ENCODE peak calls at places on chromosomes 11 and 22, in ten cellular contexts. O is heart left ventricle; I is cardiac muscle cell; H is CD8-positive, alpha-beta T cell; U is ovary; Q is kidney; C is PC-3; Z is mesenchymal stem cell; T is IMR-90; V is naive thymus-derived CD4-positive, alpha-beta T cell. X is an unnamed sample. For H3K9me3 and H3K4me1, the result is how much of the 10 kb centered on the place peaks cover.

GRCh38 chr22:38788417-38788816 is 5.5 kb downstream of the DNAL4 start:
- DNase-seq in O (peak), I (peak), H (no peak), U (peak), Q (peak), C (peak), Z (peak), T (peak), V (no peak), X (no peak)

GRCh38 chr11:2693271-2693833 is 6.4 kb downstream of the KCNQ1OT1 start:
- DNase-seq in O (no peak), I (no peak), H (no peak), U (no peak), Q (peak), C (no peak), Z (no peak), T (no peak), V (no peak), X (no peak)

GRCh38 chr22:18156878-18157713 is 7.1 kb downstream of the USP18 start:
- DNase-seq in O (peak), I (peak), H (peak), U (peak), Q (no peak), C (peak), Z (peak), T (peak), V (peak), X (peak)

GRCh38 chr22:40046126-40046525 is 51.4 kb downstream of the FAM83F start:
- DNase-seq in O (no peak), I (no peak), H (no peak), U (no peak), Q (no peak), C (no peak), Z (no peak), T (no peak), V (peak), X (no peak)

GRCh38 chr11:94493146-94493442 is 550 bp downstream of the MRE11 start:
- DNase-seq in O (no peak), I (no peak), H (no peak), U (no peak), Q (no peak), C (no peak), Z (no peak), T (no peak), V (no peak), X (no peak)

GRCh38 chr11:115784796-115785521 is 280.7 kb upstream of the CADM1 start:
- DNase-seq in O (peak), I (no peak), H (no peak), U (no peak), Q (peak), C (no peak), Z (no peak), T (no peak), V (no peak), X (no peak)

GRCh38 chr11:75422248-75423231 is 10.5 kb downstream of the KLHL35 start:
- DNase-seq in O (no peak), I (no peak), H (no peak), U (no peak), Q (no peak), C (peak), Z (no peak), T (peak), V (no peak), X (no peak)

GRCh38 chr11:35173011-35173511 is 34.1 kb downstream of the CD44 start:
- DNase-seq in O (no peak), I (no peak), H (no peak), U (no peak), Q (no peak), C (peak), Z (peak), T (peak), V (no peak), X (peak)

GRCh38 chr11:115939726-115940421 is 435.7 kb upstream of the CADM1 start:
- DNase-seq in O (no peak), I (no peak), H (no peak), U (no peak), Q (no peak), C (no peak), Z (no peak), T (no peak), V (no peak), X (no peak)

GRCh38 chr11:103525069-103525468 is 415.8 kb downstream of the DYNC2H1 start:
- DNase-seq in O (no peak), I (no peak), H (no peak), U (no peak), Q (no peak), C (peak), Z (peak), T (peak), V (no peak), X (no peak)

GRCh38 chr11:85803920-85804319 is 7.0 kb downstream of the SYTL2 start:
- DNase-seq in O (no peak), I (no peak), H (no peak), U (no peak), Q (no peak), C (no peak), Z (no peak), T (no peak), V (no peak), X (no peak)

GRCh38 chr11:110003426-110003825 is 89.8 kb upstream of the ZC3H12C start:
- DNase-seq in O (no peak), I (no peak), H (no peak), U (no peak), Q (no peak), C (peak), Z (no peak), T (no peak), V (no peak), X (no peak)

GRCh38 chr11:72637198-72637597 is 37.0 kb downstream of the PDE2A start:
- DNase-seq in O (no peak), I (no peak), H (no peak), U (no peak), Q (no peak), C (peak), Z (no peak), T (no peak), V (no peak), X (no peak)

GRCh38 chr11:69328231-69328630 is 34.3 kb downstream of the MYEOV start:
- DNase-seq in O (no peak), I (no peak), H (no peak), U (no peak), Q (no peak), C (no peak), Z (no peak), T (no peak), V (no peak), X (no peak)

GRCh38 chr22:21699643-21700042 is 33.8 kb downstream of the PPIL2 start:
- DNase-seq in O (no peak), I (no peak), H (no peak), U (no peak), Q (no peak), C (no peak), Z (no peak), T (no peak), V (no peak), X (no peak)

GRCh38 chr11:83945953-83946352 is 659.8 kb upstream of the CCDC90B start:
- DNase-seq in O (no peak), I (no peak), H (no peak), U (no peak), Q (no peak), C (no peak), Z (no peak), T (no peak), V (no peak), X (no peak)

GRCh38 chr11:103070142-103070541 is 21.8 kb downstream of the DCUN1D5 start:
- DNase-seq in O (no peak), I (no peak), H (no peak), U (no peak), Q (no peak), C (no peak), Z (no peak), T (no peak), V (no peak), X (peak)

GRCh38 chr11:62892077-62892922 is 11.6 kb downstream of the SLC3A2 start:
- DNase-seq in O (no peak), I (no peak), H (no peak), U (no peak), Q (no peak), C (no peak), Z (no peak), T (no peak), V (no peak), X (no peak)

GRCh38 chr11:64094463-64095223 is 58.9 kb downstream of the FLRT1 start:
- DNase-seq in O (no peak), I (no peak), H (no peak), U (no peak), Q (no peak), C (peak), Z (peak), T (peak), V (no peak), X (no peak)

GRCh38 chr22:25012743-25013142 is 60.2 kb downstream of the KIAA1671 start:
- DNase-seq in O (no peak), I (no peak), H (no peak), U (no peak), Q (no peak), C (no peak), Z (no peak), T (no peak), V (no peak), X (no peak)

GRCh38 chr11:1075341-1075911 is 752 bp downstream of the MUC2 start:
- DNase-seq in O (peak), I (no peak), H (no peak), U (peak), Q (peak), C (no peak), Z (no peak), T (no peak), V (no peak), X (no peak)

GRCh38 chr11:66292543-66293332 is 1.0 kb downstream of the TMEM151A start:
- DNase-seq in O (no peak), I (no peak), H (no peak), U (no peak), Q (peak), C (no peak), Z (no peak), T (no peak), V (no peak), X (no peak)

GRCh38 chr11:36300651-36301050 is 4.6 kb downstream of the PRR5L start:
- DNase-seq in O (peak), I (no peak), H (no peak), U (peak), Q (no peak), C (peak), Z (no peak), T (peak), V (no peak), X (no peak)

GRCh38 chr11:132904566-132904965 is 627.7 kb downstream of the OPCML start:
- DNase-seq in O (no peak), I (no peak), H (no peak), U (no peak), Q (no peak), C (no peak), Z (no peak), T (no peak), V (no peak), X (no peak)

GRCh38 chr22:22210375-22210774 is 34.2 kb upstream of the VPREB1 start:
- DNase-seq in O (no peak), I (no peak), H (peak), U (no peak), Q (peak), C (peak), Z (no peak), T (peak), V (no peak), X (no peak)

GRCh38 chr11:46528445-46529085 is 65.3 kb downstream of the AMBRA1 start:
- DNase-seq in O (no peak), I (no peak), H (no peak), U (no peak), Q (no peak), C (no peak), Z (no peak), T (no peak), V (no peak), X (no peak)

GRCh38 chr22:47005506-47006408 is 243.3 kb downstream of the TBC1D22A start:
- DNase-seq in O (no peak), I (no peak), H (no peak), U (no peak), Q (no peak), C (no peak), Z (no peak), T (no peak), V (no peak), X (no peak)

DNA sequence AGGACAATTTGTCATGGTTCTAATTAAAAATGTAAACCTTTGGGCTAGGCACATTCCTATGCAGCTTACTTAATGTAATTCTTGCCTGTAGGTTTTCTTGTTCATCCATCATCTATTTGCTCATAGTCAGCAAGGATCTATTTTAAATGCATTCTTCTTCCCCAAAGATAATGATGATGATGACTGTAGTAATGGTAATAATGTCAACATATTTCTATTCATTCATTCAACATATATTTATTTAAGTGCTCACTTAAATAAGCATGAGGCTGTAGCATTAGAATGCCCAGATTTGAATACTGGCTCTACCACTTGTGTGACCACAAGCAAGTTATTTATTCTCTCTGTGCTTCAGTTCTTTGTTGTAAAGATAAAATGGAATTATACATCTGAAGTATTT is 169.6 kb upstream of the SYN3 start:
- DNase-seq in O (no peak), I (no peak), H (no peak), U (no peak), Q (no peak), C (no peak), Z (no peak), T (no peak), V (no peak), X (no peak)
- H3K9me3 ChIP-seq in O (under half), I (under half), H (under half), U (under half), Q (under half), C (under half), Z (half or more), T (under half), V (under half), X (under half)

DNA sequence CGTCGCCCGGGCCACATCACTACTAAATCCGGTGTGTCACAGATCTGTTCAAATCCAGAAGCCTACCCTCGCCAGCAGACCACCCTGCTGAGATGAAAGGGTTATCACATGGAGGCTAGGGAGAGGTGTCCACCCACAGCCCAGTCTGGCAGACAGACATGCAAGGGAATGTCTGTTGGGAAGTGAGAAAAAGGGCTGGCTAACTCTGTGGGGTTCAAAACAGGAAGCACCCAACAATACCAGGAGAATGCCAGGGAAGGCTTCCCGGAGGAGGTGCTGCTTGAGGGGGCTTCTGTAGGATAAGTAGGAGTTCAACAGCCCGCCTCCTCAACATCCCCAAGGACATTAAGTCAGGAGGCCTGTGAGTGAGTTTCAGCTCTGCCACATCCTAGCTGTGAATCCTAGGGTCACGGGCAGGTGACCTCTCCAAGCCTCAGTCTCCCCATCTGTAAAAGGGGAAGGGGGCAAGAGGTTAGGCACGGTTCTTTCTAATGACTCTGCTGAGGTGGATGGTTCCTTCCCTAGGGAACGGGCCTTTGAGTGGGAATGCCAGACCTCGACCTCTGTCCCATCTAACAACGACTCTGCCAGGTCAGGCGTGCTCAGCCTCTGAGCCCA is 1.1 kb downstream of the TPST2 start:
- DNase-seq in O (no peak), I (no peak), H (no peak), U (no peak), Q (peak), C (no peak), Z (no peak), T (no peak), V (no peak), X (no peak)
- H3K4me1 ChIP-seq in O (under half), I (under half), H (half or more), U (under half), Q (under half), C (under half), Z (under half), T (under half), V (under half), X (half or more)

DNA sequence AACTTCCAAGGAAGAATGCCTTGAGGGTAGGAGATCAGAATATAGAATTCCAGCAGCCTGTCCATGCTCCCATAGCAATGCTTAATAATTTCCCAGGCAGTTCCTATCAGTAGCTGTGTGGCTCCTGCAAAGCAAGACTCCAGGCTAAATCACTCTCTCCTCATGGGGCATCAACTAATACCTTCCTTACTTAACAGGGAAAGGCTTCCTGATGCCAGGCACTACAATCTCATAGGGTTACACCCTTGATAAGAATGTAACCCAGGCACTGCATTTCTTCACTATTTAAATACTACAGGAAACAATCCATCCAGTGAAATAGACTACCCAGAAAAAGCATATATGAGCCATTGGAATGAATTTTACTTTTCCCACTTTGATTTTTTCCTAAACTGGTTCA is 615.0 kb upstream of the ARHGAP42 start:
- DNase-seq in O (no peak), I (no peak), H (no peak), U (no peak), Q (no peak), C (no peak), Z (no peak), T (no peak), V (no peak), X (no peak)
- H3K9me3 ChIP-seq in O (under half), I (under half), H (under half), U (under half), Q (under half), C (under half), Z (under half), T (under half), V (under half), X (under half)

GRCh38 chr22:23388492-23389009 is 191.5 kb downstream of the IGLL1 start:
- DNase-seq in O (no peak), I (no peak), H (no peak), U (no peak), Q (peak), C (no peak), Z (no peak), T (no peak), V (no peak), X (no peak)

GRCh38 chr22:23385301-23386244 is 194.5 kb downstream of the IGLL1 start:
- DNase-seq in O (peak), I (peak), H (peak), U (peak), Q (peak), C (peak), Z (peak), T (peak), V (peak), X (peak)

GRCh38 chr22:23386245-23386631 is 193.9 kb downstream of the IGLL1 start:
- DNase-seq in O (no peak), I (no peak), H (no peak), U (no peak), Q (peak), C (no peak), Z (no peak), T (no peak), V (no peak), X (no peak)

GRCh38 chr22:23387827-23388491 is 192.1 kb downstream of the IGLL1 start:
- DNase-seq in O (no peak), I (no peak), H (no peak), U (peak), Q (peak), C (no peak), Z (no peak), T (no peak), V (no peak), X (no peak)

GRCh38 chr22:23386822-23387580 is 193.1 kb downstream of the IGLL1 start:
- DNase-seq in O (no peak), I (no peak), H (no peak), U (peak), Q (peak), C (no peak), Z (no peak), T (no peak), V (no peak), X (no peak)
- H3K4me1 ChIP-seq in O (under half), I (under half), H (under half), U (under half), Q (under half), C (under half), Z (under half), T (under half), V (under half), X (under half)

GRCh38 chr11:55345306-55345705 is 2.3 kb downstream of the OR4A16 start:
- DNase-seq in O (no peak), I (no peak), H (no peak), U (no peak), Q (no peak), C (no peak), Z (no peak), T (no peak), V (no peak), X (no peak)
- H3K9me3 ChIP-seq in O (under half), I (under half), H (under half), U (under half), Q (under half), C (under half), Z (under half), T (under half), V (under half), X (under half)

GRCh38 chr11:122754553-122755322 is 83.6 kb upstream of the CRTAM start:
- DNase-seq in O (no peak), I (peak), H (peak), U (no peak), Q (no peak), C (peak), Z (peak), T (no peak), V (peak), X (peak)

GRCh38 chr11:122754028-122754427 is 84.3 kb upstream of the CRTAM start:
- DNase-seq in O (no peak), I (no peak), H (no peak), U (no peak), Q (no peak), C (no peak), Z (no peak), T (no peak), V (no peak), X (no peak)

GRCh38 chr11:122756417-122756816 is 81.9 kb upstream of the CRTAM start:
- DNase-seq in O (peak), I (no peak), H (peak), U (no peak), Q (no peak), C (no peak), Z (no peak), T (no peak), V (peak), X (peak)

GRCh38 chr11:122755941-122756340 is 82.4 kb upstream of the CRTAM start:
- DNase-seq in O (no peak), I (no peak), H (no peak), U (no peak), Q (no peak), C (no peak), Z (no peak), T (no peak), V (no peak), X (no peak)

DNA sequence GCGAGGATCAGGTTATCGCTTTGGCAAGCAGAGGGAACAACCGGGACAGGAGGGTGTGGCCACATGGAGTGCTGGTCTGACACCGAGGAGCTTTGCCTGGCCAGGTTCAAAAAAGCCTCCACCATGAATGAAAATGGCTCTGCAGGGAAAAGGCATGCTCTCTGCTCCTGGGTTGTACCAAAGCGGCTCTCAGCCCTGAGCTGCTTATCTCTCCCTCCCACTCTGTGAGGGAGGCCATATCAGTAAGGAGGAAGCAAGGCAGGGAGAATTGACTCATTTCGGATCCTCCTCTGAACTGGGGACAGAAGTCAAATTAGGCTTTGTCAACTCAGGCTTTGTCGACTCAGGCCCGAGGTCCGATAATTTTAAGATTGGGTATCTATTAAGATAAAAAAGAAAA is 82.9 kb upstream of the CRTAM start:
- DNase-seq in O (no peak), I (peak), H (no peak), U (no peak), Q (no peak), C (no peak), Z (no peak), T (no peak), V (no peak), X (no peak)
- H3K4me1 ChIP-seq in O (under half), I (under half), H (under half), U (under half), Q (under half), C (under half), Z (under half), T (under half), V (under half), X (under half)

X was measured in CD4-positive, CD25-positive, alpha-beta regulatory T cell.